ENCODE peak calls at places on chromosomes 2 and 18, in five cellular contexts. H is upper lobe of left lung, L is IMR-90, R is neural progenitor cell, E is psoas muscle. I is an unnamed sample.

GRCh38 chr2:85444629-85445028 is 26.1 kb downstream of the SH2D6 start:
- DNase-seq in R (no peak), H (no peak), E (no peak), L (peak), I (no peak)

GRCh38 chr18:22558945-22559385 is 141.2 kb upstream of the CTAGE1 start:
- DNase-seq in L (peak), E (peak), R (peak), H (peak), I (peak)

GRCh38 chr2:195319548-195320415 is 337.2 kb upstream of the SLC39A10 start:
- DNase-seq in R (no peak), H (no peak), L (no peak), E (no peak), I (no peak)

GRCh38 chr2:141464995-141465394 is 665.8 kb downstream of the LRP1B start:
- DNase-seq in L (no peak), R (no peak), H (no peak), E (no peak), I (no peak)

GRCh38 chr2:24008672-24009366 is 1.1 kb upstream of the MFSD2B start:
- DNase-seq in R (no peak), E (no peak), H (no peak), L (no peak), I (no peak)

GRCh38 chr18:54140641-54141040 is 83.8 kb downstream of the MBD2 start:
- DNase-seq in R (no peak), H (no peak), E (no peak), L (peak), I (no peak)

GRCh38 chr2:22290293-22290692 is 1094.7 kb upstream of the KLHL29 start:
- DNase-seq in R (no peak), E (no peak), H (no peak), L (no peak), I (no peak)

GRCh38 chr2:107735206-107735605 is 91.5 kb upstream of the RGPD4 start:
- DNase-seq in E (no peak), L (no peak), H (no peak), R (no peak), I (no peak)

GRCh38 chr18:75070235-75070624 is 138.7 kb downstream of the PTGR3 start:
- DNase-seq in H (no peak), E (no peak), R (no peak), L (no peak), I (no peak)

GRCh38 chr2:160137457-160137856 is 62.6 kb downstream of the ITGB6 start:
- DNase-seq in E (no peak), L (no peak), H (peak), R (no peak), I (no peak)

GRCh38 chr2:218895326-218895725 is 14.7 kb downstream of the WNT10A start:
- DNase-seq in E (no peak), H (no peak), R (no peak), L (no peak), I (no peak)

GRCh38 chr2:177604291-177605065 is 211.9 kb downstream of the AGPS start:
- DNase-seq in L (peak), R (peak), E (no peak), H (no peak), I (no peak)

GRCh38 chr2:180694445-180695421 is 285.7 kb upstream of the UBE2E3 start:
- DNase-seq in L (peak), H (no peak), R (no peak), E (no peak), I (no peak)

GRCh38 chr2:45922577-45922988 is 271.1 kb downstream of the PRKCE start:
- DNase-seq in R (peak), L (peak), E (no peak), H (peak), I (no peak)

GRCh38 chr2:100365434-100365833 is 43.1 kb upstream of the LONRF2 start:
- DNase-seq in R (no peak), E (no peak), L (peak), H (no peak), I (no peak)

GRCh38 chr2:240602266-240603050 is 15.9 kb downstream of the CAPN10 start:
- DNase-seq in E (peak), R (no peak), H (no peak), L (no peak), I (no peak)

GRCh38 chr2:209629622-209630021 is 142.0 kb upstream of the UNC80 start:
- DNase-seq in E (no peak), L (peak), H (no peak), R (no peak), I (no peak)

GRCh38 chr2:53939656-53940055 is 31.1 kb downstream of the PSME4 start:
- DNase-seq in R (no peak), H (no peak), E (no peak), L (peak), I (no peak)

GRCh38 chr18:54806526-54806925 is 21.8 kb upstream of the RAB27B start:
- DNase-seq in L (peak), R (no peak), E (no peak), H (no peak), I (no peak)

GRCh38 chr2:219025637-219026585 is 15.4 kb downstream of the CFAP65 start:
- DNase-seq in L (no peak), R (no peak), E (no peak), H (no peak), I (no peak)

GRCh38 chr2:71452565-71452964 is 796 bp upstream of the DYSF start:
- DNase-seq in R (peak), E (peak), H (no peak), L (peak), I (no peak)

GRCh38 chr18:64659186-64659585 is 510.3 kb upstream of the LINC00305 start:
- DNase-seq in L (no peak), E (no peak), R (no peak), H (no peak), I (no peak)

GRCh38 chr2:108215794-108216211 is 24.0 kb upstream of the SULT1C3 start:
- DNase-seq in E (no peak), L (peak), R (peak), H (no peak), I (no peak)

GRCh38 chr2:68363731-68364130 is 1.4 kb upstream of the PLEK start:
- DNase-seq in R (no peak), L (no peak), E (no peak), H (no peak), I (no peak)

GRCh38 chr2:238435752-238436096 is 9.0 kb downstream of the ASB1 start:
- DNase-seq in E (no peak), R (no peak), L (no peak), H (peak), I (no peak)

GRCh38 chr18:74281639-74282358 is 10.0 kb downstream of the CYB5A start:
- DNase-seq in R (no peak), L (no peak), E (peak), H (no peak), I (no peak)

GRCh38 chr2:189835855-189836558 is 51.8 kb downstream of the PMS1 start:
- DNase-seq in H (no peak), R (no peak), E (no peak), L (no peak), I (no peak)

GRCh38 chr2:231489990-231490389 is 25.7 kb upstream of the NCL start:
- DNase-seq in E (no peak), H (no peak), R (no peak), L (no peak), I (no peak)
- TF ChIP-seq CTCF in E (no peak), H (no peak), R (peak), L (peak), I (no peak)

GRCh38 chr2:211033765-211034164 is 477.4 kb downstream of the CPS1 start:
- DNase-seq in R (peak), L (no peak), H (no peak), E (no peak), I (no peak)

DNA sequence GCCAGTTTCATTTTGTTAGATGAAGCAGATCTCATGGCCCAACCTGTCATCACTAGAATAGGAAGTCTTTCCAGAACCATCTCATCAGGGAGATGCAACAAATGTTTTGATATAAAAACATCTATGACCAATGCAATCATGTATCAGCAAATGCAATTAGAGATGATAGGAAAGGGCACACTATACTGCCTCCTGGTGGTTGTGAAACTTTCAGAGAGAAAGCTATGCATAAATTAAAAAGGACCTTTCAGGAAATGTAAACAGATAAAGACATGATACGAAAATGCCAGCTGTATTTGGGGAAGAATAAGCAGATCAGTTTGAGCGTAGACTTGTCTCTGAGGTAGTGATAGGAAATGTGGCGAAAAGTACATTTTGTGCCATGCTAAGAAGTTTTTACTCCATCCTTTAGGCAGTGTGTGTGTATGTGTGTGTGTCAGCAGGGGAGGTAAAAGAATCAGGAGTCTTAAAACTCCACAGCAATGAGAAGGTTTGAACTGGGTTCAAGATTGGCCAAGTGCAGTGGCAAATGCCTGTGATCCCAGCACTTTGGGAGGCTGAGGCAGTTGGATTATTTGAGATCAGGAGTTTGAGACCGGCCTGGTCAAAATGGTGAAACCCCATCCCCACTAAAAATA is 479.3 kb downstream of the CPS1 start:
- DNase-seq in E (no peak), L (peak), R (peak), H (no peak), I (no peak)
- TF ChIP-seq CTCF in E (peak), L (peak), R (peak), H (no peak), I (peak)

GRCh38 chr2:128413014-128413717 is 94.5 kb upstream of the HS6ST1 start:
- DNase-seq in E (no peak), H (no peak), L (no peak), R (no peak), I (peak)

GRCh38 chr2:128413718-128414341 is 95.2 kb upstream of the HS6ST1 start:
- DNase-seq in H (no peak), R (no peak), E (no peak), L (no peak), I (peak)

GRCh38 chr2:128410758-128411215 is 92.1 kb upstream of the HS6ST1 start:
- DNase-seq in L (no peak), E (no peak), H (no peak), R (no peak), I (no peak)

GRCh38 chr2:128411431-128411830 is 92.8 kb upstream of the HS6ST1 start:
- DNase-seq in L (no peak), H (no peak), R (no peak), E (no peak), I (no peak)

GRCh38 chr2:128412181-128412871 is 93.7 kb upstream of the HS6ST1 start:
- DNase-seq in L (no peak), R (no peak), H (no peak), E (no peak), I (no peak)
- TF ChIP-seq CTCF in L (no peak), R (no peak), H (no peak), E (no peak), I (no peak)

GRCh38 chr2:173027181-173028128 is 48.2 kb upstream of the MAP3K20 start:
- DNase-seq in R (peak), E (peak), L (peak), H (no peak), I (peak)

GRCh38 chr2:173016451-173016850 is 59.2 kb upstream of the MAP3K20 start:
- DNase-seq in R (no peak), H (no peak), E (no peak), L (no peak), I (no peak)

GRCh38 chr2:173017657-173018420 is 57.8 kb upstream of the MAP3K20 start:
- DNase-seq in E (no peak), L (no peak), R (no peak), H (no peak), I (no peak)

GRCh38 chr2:173023718-173024117 is 51.9 kb upstream of the MAP3K20 start:
- DNase-seq in L (no peak), E (no peak), H (no peak), R (no peak), I (no peak)

DNA sequence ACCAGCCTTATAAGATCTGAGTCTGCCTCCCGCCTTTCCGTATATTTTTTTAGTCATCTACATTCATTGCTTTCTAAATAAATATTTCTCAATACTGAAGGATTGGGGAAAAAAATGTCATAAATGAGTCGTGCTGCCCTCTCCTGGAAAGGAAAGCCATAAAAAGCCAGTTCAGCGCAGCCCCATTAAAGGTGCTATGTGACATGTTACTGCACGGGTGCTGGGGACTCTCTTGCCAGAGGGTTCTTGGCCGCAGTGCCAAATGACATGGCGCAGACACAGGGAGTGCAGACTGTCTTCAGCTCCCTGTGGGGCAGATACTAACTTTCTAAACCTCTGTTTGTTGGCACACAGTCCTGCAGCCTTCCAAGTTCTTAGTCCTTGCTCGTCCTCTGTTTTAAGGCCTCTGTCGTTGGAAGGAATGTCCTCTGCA is 53.7 kb upstream of the MAP3K20 start:
- DNase-seq in R (no peak), H (no peak), L (peak), E (no peak), I (no peak)
- TF ChIP-seq CTCF in R (peak), H (no peak), L (peak), E (peak), I (no peak)

GRCh38 chr2:158047156-158047611 is 54.5 kb upstream of the UPP2 start:
- DNase-seq in E (no peak), R (no peak), L (no peak), H (no peak), I (no peak)

GRCh38 chr2:158043181-158043948 is 58.3 kb upstream of the UPP2 start:
- DNase-seq in R (no peak), H (no peak), L (no peak), E (no peak), I (no peak)

GRCh38 chr2:158042666-158043065 is 59.0 kb upstream of the UPP2 start:
- DNase-seq in L (no peak), H (no peak), E (no peak), R (no peak), I (no peak)

GRCh38 chr2:158048327-158048726 is 53.3 kb upstream of the UPP2 start:
- DNase-seq in H (no peak), L (no peak), R (no peak), E (no peak), I (no peak)

GRCh38 chr2:158045362-158045761 is 56.3 kb upstream of the UPP2 start:
- DNase-seq in H (no peak), R (peak), L (no peak), E (no peak), I (no peak)
- TF ChIP-seq CTCF in H (no peak), R (peak), L (no peak), E (no peak), I (no peak)

DNA sequence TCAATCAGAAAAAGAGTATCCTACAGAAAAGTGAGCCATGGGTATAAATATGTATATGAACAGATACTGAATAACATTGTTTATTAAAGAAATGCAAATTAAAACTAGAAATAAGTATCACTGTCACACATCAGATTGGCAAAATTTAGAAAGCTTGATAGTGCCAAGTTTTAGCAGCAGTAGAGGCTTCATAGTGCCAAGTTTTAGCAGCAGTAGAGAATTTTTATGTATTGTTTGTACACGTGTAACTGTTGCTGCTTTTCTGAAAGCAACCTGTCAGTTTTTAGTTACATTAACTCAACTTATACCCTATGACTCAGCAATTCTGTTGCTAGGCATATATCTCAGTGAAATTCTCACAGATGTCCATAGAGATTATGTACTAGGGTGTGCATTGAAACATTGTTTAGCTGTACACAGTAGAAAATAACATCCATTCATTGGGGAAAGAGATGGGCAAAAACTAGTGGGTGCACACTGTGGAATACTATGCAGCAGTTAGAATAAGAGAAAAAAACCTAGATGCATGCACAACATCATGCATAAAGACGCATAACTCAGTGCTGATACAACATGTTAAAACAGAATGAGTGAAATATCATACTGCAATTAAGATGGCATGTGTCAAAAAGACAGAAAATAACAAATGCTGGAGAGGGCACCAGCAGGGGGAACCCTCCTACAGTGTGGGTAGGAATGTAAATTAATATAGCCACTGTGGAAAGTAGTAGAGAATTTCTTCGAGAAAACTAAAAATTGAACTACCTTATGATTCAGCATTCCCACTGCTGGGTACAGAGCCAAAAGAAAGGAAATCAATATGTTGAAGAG is 294.5 kb upstream of the NT5C1B start:
- DNase-seq in L (peak), E (no peak), R (peak), H (no peak), I (no peak)
- TF ChIP-seq CTCF in L (peak), E (no peak), R (peak), H (peak), I (no peak)

DNA sequence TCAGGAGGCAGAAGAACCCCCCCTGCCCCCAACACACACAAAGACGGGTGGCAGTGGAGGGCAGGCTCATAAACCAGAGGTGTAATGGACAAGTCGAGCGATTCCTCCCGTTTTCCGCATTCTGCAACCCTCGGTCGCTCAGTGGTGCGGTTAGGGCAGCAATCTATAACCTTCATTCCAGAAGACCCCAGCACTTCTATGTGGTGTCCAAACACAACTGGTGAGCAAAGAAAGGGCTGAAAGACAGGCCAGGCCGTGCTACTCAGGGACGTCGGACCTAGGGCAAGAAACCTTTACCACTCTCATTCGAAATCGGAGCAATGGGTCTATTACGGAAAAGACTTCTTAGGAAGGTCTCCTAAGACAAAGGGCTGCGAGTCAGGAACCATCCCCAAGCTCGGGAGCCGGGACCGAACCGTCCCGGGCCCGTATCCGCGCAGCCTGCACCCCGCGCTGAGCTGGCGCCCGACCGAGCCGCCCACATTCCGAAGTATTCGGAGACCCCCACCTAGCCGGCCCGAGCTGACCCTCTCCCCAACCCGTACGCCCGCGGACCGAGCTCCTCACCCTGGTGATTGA is 568 bp downstream of the ARL5A start:
- DNase-seq in L (peak), H (no peak), E (no peak), R (peak), I (no peak)
- TF ChIP-seq CTCF in L (no peak), H (no peak), E (no peak), R (no peak), I (no peak)